ENCODE peak calls at places on chromosomes 3 and 15, in four cellular contexts. O is ovary, I is GM12878, F is aorta. H is an unnamed sample.

GRCh38 chr15:26651909-26652308 is 121.0 kb downstream of the GABRB3 start:
- DNase-seq in O (no peak), I (no peak), F (no peak), H (no peak)

GRCh38 chr15:39442898-39443297 is 138.0 kb upstream of the THBS1 start:
- DNase-seq in F (no peak), O (no peak), I (no peak), H (no peak)

GRCh38 chr3:98013428-98014349 is 21.4 kb downstream of the GABRR3 start:
- DNase-seq in I (no peak), O (no peak), F (no peak), H (peak; percentile 59)

GRCh38 chr3:148962513-148962912 is 28.8 kb upstream of the GYG1 start:
- DNase-seq in F (no peak), O (no peak), I (no peak), H (peak; percentile 13)

GRCh38 chr3:129315386-129315991 is 36.8 kb downstream of the HMCES start:
- DNase-seq in F (peak; percentile 85), O (peak; percentile 64), I (no peak), H (peak; percentile 29)

GRCh38 chr3:73542127-73542526 is 82.6 kb downstream of the PDZRN3 start:
- DNase-seq in I (no peak), O (no peak), F (no peak), H (peak; percentile 84)

GRCh38 chr15:35545825-35546580 is at the start of gene DPH6:
- DNase-seq in I (peak; percentile 46), F (peak; percentile 93), O (peak; percentile 83), H (peak; percentile 87)

GRCh38 chr3:133570937-133571320 is 2.6 kb upstream of the CDV3 start:
- DNase-seq in O (no peak), F (no peak), I (no peak), H (no peak)

GRCh38 chr3:135456182-135456790 is 509.2 kb upstream of the PPP2R3A start:
- DNase-seq in I (no peak), F (no peak), O (no peak), H (no peak)

GRCh38 chr3:169771651-169772529 is 1.3 kb upstream of the MYNN start:
- DNase-seq in I (peak; percentile 90), F (no peak), O (peak; percentile 62), H (peak; percentile 87)

GRCh38 chr3:124784686-124785382 is 54.6 kb downstream of the UMPS start:
- DNase-seq in I (peak; percentile 90), O (no peak), F (peak; percentile 76), H (no peak)

GRCh38 chr15:76060098-76060989 is 559 bp downstream of the TMEM266 start:
- DNase-seq in I (peak; percentile 34), F (no peak), O (no peak), H (no peak)

GRCh38 chr15:63763476-63764123 is 70.1 kb downstream of the HERC1 start:
- DNase-seq in O (no peak), I (peak; percentile 26), F (no peak), H (peak; percentile 36)

GRCh38 chr15:29034151-29034550 is 148.4 kb downstream of the APBA2 start:
- DNase-seq in F (no peak), I (no peak), O (no peak), H (no peak)

GRCh38 chr3:186849392-186849975 is 7.0 kb downstream of the ADIPOQ start:
- DNase-seq in I (peak; percentile 30), O (no peak), F (no peak), H (peak; percentile 20)

GRCh38 chr3:188584162-188584529 is 430.2 kb downstream of the LPP start:
- DNase-seq in O (no peak), F (no peak), I (no peak), H (no peak)

GRCh38 chr3:86887876-86888275 is 103.1 kb downstream of the VGLL3 start:
- DNase-seq in I (no peak), F (no peak), O (no peak), H (no peak)

DNA sequence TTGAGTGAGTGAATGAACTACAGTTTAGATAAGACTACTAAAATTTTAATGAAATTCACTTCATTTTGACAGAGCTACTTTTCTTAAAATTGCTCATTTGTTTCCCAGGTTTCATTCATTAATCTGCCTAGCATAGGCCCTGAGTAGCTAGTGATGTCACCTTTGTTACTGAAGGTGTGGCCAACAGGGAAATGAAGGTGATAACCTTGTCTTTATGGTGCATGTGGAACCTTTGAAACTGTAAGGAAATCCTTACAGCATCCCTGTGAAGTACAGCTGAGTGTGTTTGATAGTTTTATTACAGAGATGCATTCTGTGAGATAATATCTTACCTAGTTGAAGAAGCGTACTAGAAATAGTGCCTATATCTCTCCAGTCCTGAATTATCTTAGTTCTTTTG is 112.9 kb downstream of the AKAP13 start:
- DNase-seq in F (no peak), I (no peak), O (no peak), H (peak; percentile 90)
- H3K9me3 ChIP-seq in F (no peaks in the 10 kb centered on the region), I (no peaks in the 10 kb centered on the region), O (no peaks in the 10 kb centered on the region), H (no peaks in the 10 kb centered on the region)

GRCh38 chr3:196778755-196779154 is 39.1 kb downstream of the PAK2 start:
- DNase-seq in I (no peak), O (no peak), F (no peak), H (no peak)

DNA sequence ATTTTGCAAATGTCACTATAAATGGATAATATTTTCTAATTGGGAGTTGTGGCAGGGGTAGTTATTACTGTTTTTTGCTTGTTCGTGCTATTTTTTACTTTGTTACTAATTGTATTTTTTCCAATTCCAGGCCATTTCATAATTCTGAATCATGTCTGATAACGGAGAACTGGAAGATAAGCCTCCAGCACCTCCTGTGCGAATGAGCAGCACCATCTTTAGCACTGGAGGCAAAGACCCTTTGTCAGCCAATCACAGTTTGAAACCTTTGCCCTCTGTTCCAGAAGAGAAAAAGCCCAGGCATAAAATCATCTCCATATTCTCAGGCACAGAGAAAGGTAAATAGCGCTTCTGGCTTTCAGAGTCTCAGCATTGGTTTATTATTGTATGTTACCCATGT is 42.8 kb downstream of the PAK2 start:
- DNase-seq in O (no peak), F (no peak), I (no peak), H (peak; percentile 35)
- H3K9me3 ChIP-seq in O (no peaks in the 10 kb centered on the region), F (no peaks in the 10 kb centered on the region), I (peaks cover 23% of the 10 kb centered on the region), H (no peaks in the 10 kb centered on the region)

GRCh38 chr15:20348291-20348899 is 193.2 kb downstream of the GOLGA6L6 start:
- DNase-seq in O (no peak), F (peak; percentile 66), I (no peak), H (no peak)
- H3K9me3 ChIP-seq in O (no peaks in the 10 kb centered on the region), F (peaks cover 3% of the 10 kb centered on the region), I (no peaks in the 10 kb centered on the region), H (peaks cover 9% of the 10 kb centered on the region)

DNA sequence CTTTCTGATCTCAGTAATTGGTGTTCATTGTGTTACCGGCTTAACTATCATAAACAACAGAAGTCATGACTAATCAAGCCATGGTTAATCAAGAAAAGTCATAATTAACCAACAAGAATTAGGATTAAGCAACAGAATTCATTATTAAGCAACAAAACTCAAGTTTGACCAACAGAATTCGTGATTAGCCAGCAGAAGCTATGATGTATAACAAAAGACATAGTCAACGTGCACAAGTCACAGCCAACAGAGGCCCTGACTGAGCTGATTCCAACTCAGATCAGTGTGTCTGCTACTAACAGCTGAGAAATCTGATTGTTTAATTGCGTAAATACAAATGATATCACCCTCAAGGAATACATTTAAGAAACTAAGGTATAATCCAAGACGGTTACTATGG is 67.7 kb downstream of the RARB start:
- DNase-seq in I (no peak), F (no peak), O (no peak), H (no peak)
- H3K9me3 ChIP-seq in I (no peaks in the 10 kb centered on the region), F (peaks cover 2% of the 10 kb centered on the region), O (no peaks in the 10 kb centered on the region), H (peaks cover 2% of the 10 kb centered on the region)